ENCODE peak calls at places on chromosomes 13 and 19, in six cellular contexts. K is stimulated activated CD4-positive, alpha-beta T cell treated with anti-CD3 and anti-CD28 coated beads, Interleukin-2, amount 100 ng/mL, for 48 hours; Y is EL; P is WTC11; O is left cardiac atrium; X is activated CD4-positive, alpha-beta T cell treated with anti-CD3 and anti-CD28 coated beads, Interleukin-2, amount 50 U/mL, for 24 hours. H is an unnamed sample.

GRCh38 chr13:72808917-72809500 is 27.1 kb downstream of the PIBF1 start:
- DNase-seq in K (no peak), X (no peak), P (no peak), Y (peak; percentile 25), O (no peak), H (no peak)

GRCh38 chr19:964761-965694 is 19.1 kb upstream of the WDR18 start:
- DNase-seq in P (no peak), X (no peak), O (no peak), Y (no peak), K (no peak), H (no peak)

GRCh38 chr19:46955114-46955812 is 64.4 kb upstream of the NPAS1 start:
- DNase-seq in P (no peak), O (no peak), K (no peak), X (peak; percentile 34), Y (peak; percentile 53), H (no peak)

GRCh38 chr19:42311612-42312160 is 1.4 kb upstream of the TMEM145 start:
- DNase-seq in P (peak; percentile 54), X (no peak), Y (no peak), K (no peak), O (no peak), H (no peak)

GRCh38 chr19:38964738-38965137 is 10.8 kb downstream of the FBXO17 start:
- DNase-seq in X (no peak), Y (no peak), P (no peak), K (no peak), O (no peak), H (no peak)

GRCh38 chr19:8456064-8456463 is 11.3 kb downstream of the HNRNPM start:
- DNase-seq in O (no peak), Y (no peak), X (no peak), K (no peak), P (peak; percentile 46), H (no peak)

GRCh38 chr19:33670398-33670797 is 48.6 kb downstream of the CHST8 start:
- DNase-seq in P (no peak), O (no peak), Y (no peak), K (no peak), X (no peak), H (no peak)

GRCh38 chr19:46967578-46968018 is 52.0 kb upstream of the NPAS1 start:
- DNase-seq in Y (no peak), K (no peak), P (no peak), X (no peak), O (peak; percentile 83), H (peak; percentile 31)

GRCh38 chr19:1281270-1281894 is 4.3 kb upstream of the EFNA2 start:
- DNase-seq in O (no peak), X (no peak), P (no peak), Y (no peak), K (no peak), H (no peak)

H was measured in activated gamma-delta T cell treated with Interleukin-2 at 50 U/mL for 16 hours.